ENCODE peak calls at places on chromosomes 13 and 19, in nine cellular contexts. One of them, this sample, is unnamed.

GRCh38 chr19:41265376-41266153 is 1.4 kb downstream of the HNRNPUL1 start:
- DNase-seq in H9: no peak
- DNase-seq in CD8-positive, alpha-beta T cell: no peak
- DNase-seq in HL-60: peak
- DNase-seq in suprapubic skin: no peak
- DNase-seq in tibial artery: peak
- DNase-seq in IMR-90: peak
- DNase-seq in cardiac muscle cell: peak
- DNase-seq in psoas muscle: no peak
- DNase-seq in this sample: no peak

GRCh38 chr13:95115525-95115924 is 185.7 kb downstream of the ABCC4 start:
- DNase-seq in H9: no peak
- DNase-seq in CD8-positive, alpha-beta T cell: no peak
- DNase-seq in HL-60: no peak
- DNase-seq in suprapubic skin: no peak
- DNase-seq in tibial artery: no peak
- DNase-seq in IMR-90: no peak
- DNase-seq in cardiac muscle cell: no peak
- DNase-seq in psoas muscle: no peak
- DNase-seq in this sample: no peak

GRCh38 chr19:34248941-34249340 is 5.4 kb upstream of the GARRE1 start:
- DNase-seq in H9: no peak
- DNase-seq in CD8-positive, alpha-beta T cell: no peak
- DNase-seq in HL-60: no peak
- DNase-seq in suprapubic skin: no peak
- DNase-seq in tibial artery: no peak
- DNase-seq in IMR-90: no peak
- DNase-seq in cardiac muscle cell: no peak
- DNase-seq in psoas muscle: no peak
- DNase-seq in this sample: no peak

GRCh38 chr13:47092202-47092601 is 195.3 kb upstream of the HTR2A start:
- DNase-seq in H9: no peak
- DNase-seq in CD8-positive, alpha-beta T cell: no peak
- DNase-seq in HL-60: no peak
- DNase-seq in suprapubic skin: no peak
- DNase-seq in tibial artery: no peak
- DNase-seq in IMR-90: no peak
- DNase-seq in cardiac muscle cell: no peak
- DNase-seq in psoas muscle: no peak
- DNase-seq in this sample: no peak

GRCh38 chr13:70391678-70392077 is 283.4 kb upstream of the KLHL1 start:
- DNase-seq in H9: no peak
- DNase-seq in CD8-positive, alpha-beta T cell: no peak
- DNase-seq in HL-60: no peak
- DNase-seq in suprapubic skin: no peak
- DNase-seq in tibial artery: no peak
- DNase-seq in IMR-90: no peak
- DNase-seq in cardiac muscle cell: peak
- DNase-seq in psoas muscle: no peak
- DNase-seq in this sample: no peak

GRCh38 chr19:18173572-18174294 is at the start of gene IFI30:
- DNase-seq in H9: peak
- DNase-seq in CD8-positive, alpha-beta T cell: peak
- DNase-seq in HL-60: peak
- DNase-seq in suprapubic skin: peak
- DNase-seq in tibial artery: peak
- DNase-seq in IMR-90: no peak
- DNase-seq in cardiac muscle cell: peak
- DNase-seq in psoas muscle: peak
- DNase-seq in this sample: no peak

GRCh38 chr13:111584101-111584500 is 263.7 kb downstream of the TEX29 start:
- DNase-seq in H9: no peak
- DNase-seq in CD8-positive, alpha-beta T cell: no peak
- DNase-seq in HL-60: no peak
- DNase-seq in suprapubic skin: no peak
- DNase-seq in tibial artery: no peak
- DNase-seq in IMR-90: no peak
- DNase-seq in cardiac muscle cell: no peak
- DNase-seq in psoas muscle: no peak
- DNase-seq in this sample: peak

GRCh38 chr19:14519860-14520407 is 1.7 kb upstream of the DNAJB1 start:
- DNase-seq in H9: no peak
- DNase-seq in CD8-positive, alpha-beta T cell: no peak
- DNase-seq in HL-60: no peak
- DNase-seq in suprapubic skin: no peak
- DNase-seq in tibial artery: no peak
- DNase-seq in IMR-90: peak
- DNase-seq in cardiac muscle cell: no peak
- DNase-seq in psoas muscle: no peak
- DNase-seq in this sample: no peak

GRCh38 chr19:40802300-40803169 is 3.5 kb downstream of the EGLN2 start:
- DNase-seq in H9: no peak
- DNase-seq in CD8-positive, alpha-beta T cell: no peak
- DNase-seq in HL-60: peak
- DNase-seq in suprapubic skin: no peak
- DNase-seq in tibial artery: peak
- DNase-seq in IMR-90: no peak
- DNase-seq in cardiac muscle cell: no peak
- DNase-seq in psoas muscle: peak
- DNase-seq in this sample: no peak

GRCh38 chr13:59103004-59103768 is 1060.5 kb downstream of the DIAPH3 start:
- DNase-seq in H9: no peak
- DNase-seq in CD8-positive, alpha-beta T cell: no peak
- DNase-seq in HL-60: no peak
- DNase-seq in suprapubic skin: no peak
- DNase-seq in tibial artery: no peak
- DNase-seq in IMR-90: peak
- DNase-seq in cardiac muscle cell: no peak
- DNase-seq in psoas muscle: no peak
- DNase-seq in this sample: no peak

GRCh38 chr19:2478324-2478755 is 2.4 kb downstream of the GADD45B start:
- DNase-seq in H9: no peak
- DNase-seq in CD8-positive, alpha-beta T cell: peak
- DNase-seq in HL-60: peak
- DNase-seq in suprapubic skin: peak
- DNase-seq in tibial artery: peak
- DNase-seq in IMR-90: peak
- DNase-seq in cardiac muscle cell: peak
- DNase-seq in psoas muscle: peak
- DNase-seq in this sample: no peak

GRCh38 chr19:27777726-27778125 is 1435.2 kb downstream of the UQCRFS1 start:
- DNase-seq in H9: peak
- DNase-seq in CD8-positive, alpha-beta T cell: no peak
- DNase-seq in HL-60: no peak
- DNase-seq in suprapubic skin: no peak
- DNase-seq in tibial artery: no peak
- DNase-seq in IMR-90: no peak
- DNase-seq in cardiac muscle cell: no peak
- DNase-seq in psoas muscle: no peak
- DNase-seq in this sample: no peak

GRCh38 chr13:20506676-20507075 is 19.0 kb downstream of the CRYL1 start:
- DNase-seq in H9: no peak
- DNase-seq in CD8-positive, alpha-beta T cell: no peak
- DNase-seq in HL-60: no peak
- DNase-seq in suprapubic skin: no peak
- DNase-seq in tibial artery: no peak
- DNase-seq in IMR-90: no peak
- DNase-seq in cardiac muscle cell: no peak
- DNase-seq in psoas muscle: no peak
- DNase-seq in this sample: no peak

GRCh38 chr13:58191754-58192153 is 560.2 kb downstream of the PCDH17 start:
- DNase-seq in H9: no peak
- DNase-seq in CD8-positive, alpha-beta T cell: no peak
- DNase-seq in HL-60: no peak
- DNase-seq in suprapubic skin: no peak
- DNase-seq in tibial artery: no peak
- DNase-seq in IMR-90: no peak
- DNase-seq in cardiac muscle cell: no peak
- DNase-seq in psoas muscle: no peak
- DNase-seq in this sample: no peak

GRCh38 chr13:43908156-43909126 is 28.7 kb downstream of the LACC1 start:
- DNase-seq in H9: no peak
- DNase-seq in CD8-positive, alpha-beta T cell: no peak
- DNase-seq in HL-60: no peak
- DNase-seq in suprapubic skin: no peak
- DNase-seq in tibial artery: no peak
- DNase-seq in IMR-90: peak
- DNase-seq in cardiac muscle cell: peak
- DNase-seq in psoas muscle: no peak
- DNase-seq in this sample: no peak

GRCh38 chr19:17829855-17830566 is 8.7 kb upstream of the INSL3 start:
- DNase-seq in H9: peak
- DNase-seq in CD8-positive, alpha-beta T cell: no peak
- DNase-seq in HL-60: no peak
- DNase-seq in suprapubic skin: peak
- DNase-seq in tibial artery: no peak
- DNase-seq in IMR-90: peak
- DNase-seq in cardiac muscle cell: peak
- DNase-seq in psoas muscle: no peak
- DNase-seq in this sample: no peak

GRCh38 chr19:5156231-5156986 is 184.2 kb downstream of the PTPRS start:
- DNase-seq in H9: peak
- DNase-seq in CD8-positive, alpha-beta T cell: no peak
- DNase-seq in HL-60: no peak
- DNase-seq in suprapubic skin: no peak
- DNase-seq in tibial artery: peak
- DNase-seq in IMR-90: no peak
- DNase-seq in cardiac muscle cell: no peak
- DNase-seq in psoas muscle: no peak
- DNase-seq in this sample: peak

GRCh38 chr19:5155586-5156210 is 184.9 kb downstream of the PTPRS start:
- DNase-seq in H9: no peak
- DNase-seq in CD8-positive, alpha-beta T cell: no peak
- DNase-seq in HL-60: no peak
- DNase-seq in suprapubic skin: no peak
- DNase-seq in tibial artery: no peak
- DNase-seq in IMR-90: no peak
- DNase-seq in cardiac muscle cell: no peak
- DNase-seq in psoas muscle: no peak
- DNase-seq in this sample: peak

GRCh38 chr19:5154129-5154798 is 185.4 kb downstream of the KDM4B start:
- DNase-seq in H9: peak
- DNase-seq in CD8-positive, alpha-beta T cell: no peak
- DNase-seq in HL-60: peak
- DNase-seq in suprapubic skin: no peak
- DNase-seq in tibial artery: peak
- DNase-seq in IMR-90: no peak
- DNase-seq in cardiac muscle cell: peak
- DNase-seq in psoas muscle: no peak
- DNase-seq in this sample: peak

GRCh38 chr19:5154799-5155426 is 185.7 kb downstream of the PTPRS start:
- DNase-seq in H9: no peak
- DNase-seq in CD8-positive, alpha-beta T cell: no peak
- DNase-seq in HL-60: no peak
- DNase-seq in suprapubic skin: no peak
- DNase-seq in tibial artery: peak
- DNase-seq in IMR-90: no peak
- DNase-seq in cardiac muscle cell: no peak
- DNase-seq in psoas muscle: no peak
- DNase-seq in this sample: peak

GRCh38 chr19:5157186-5157585 is 183.4 kb downstream of the PTPRS start:
- DNase-seq in H9: no peak
- DNase-seq in CD8-positive, alpha-beta T cell: no peak
- DNase-seq in HL-60: no peak
- DNase-seq in suprapubic skin: no peak
- DNase-seq in tibial artery: no peak
- DNase-seq in IMR-90: no peak
- DNase-seq in cardiac muscle cell: no peak
- DNase-seq in psoas muscle: no peak
- DNase-seq in this sample: peak
- TF ChIP-seq CTCF in H9: no peak
- TF ChIP-seq CTCF in CD8-positive, alpha-beta T cell: no peak
- TF ChIP-seq CTCF in HL-60: no peak
- TF ChIP-seq CTCF in suprapubic skin: no peak
- TF ChIP-seq CTCF in tibial artery: no peak
- TF ChIP-seq CTCF in IMR-90: no peak
- TF ChIP-seq CTCF in cardiac muscle cell: no peak
- TF ChIP-seq CTCF in psoas muscle: no peak
- TF ChIP-seq CTCF in this sample: no peak

DNA sequence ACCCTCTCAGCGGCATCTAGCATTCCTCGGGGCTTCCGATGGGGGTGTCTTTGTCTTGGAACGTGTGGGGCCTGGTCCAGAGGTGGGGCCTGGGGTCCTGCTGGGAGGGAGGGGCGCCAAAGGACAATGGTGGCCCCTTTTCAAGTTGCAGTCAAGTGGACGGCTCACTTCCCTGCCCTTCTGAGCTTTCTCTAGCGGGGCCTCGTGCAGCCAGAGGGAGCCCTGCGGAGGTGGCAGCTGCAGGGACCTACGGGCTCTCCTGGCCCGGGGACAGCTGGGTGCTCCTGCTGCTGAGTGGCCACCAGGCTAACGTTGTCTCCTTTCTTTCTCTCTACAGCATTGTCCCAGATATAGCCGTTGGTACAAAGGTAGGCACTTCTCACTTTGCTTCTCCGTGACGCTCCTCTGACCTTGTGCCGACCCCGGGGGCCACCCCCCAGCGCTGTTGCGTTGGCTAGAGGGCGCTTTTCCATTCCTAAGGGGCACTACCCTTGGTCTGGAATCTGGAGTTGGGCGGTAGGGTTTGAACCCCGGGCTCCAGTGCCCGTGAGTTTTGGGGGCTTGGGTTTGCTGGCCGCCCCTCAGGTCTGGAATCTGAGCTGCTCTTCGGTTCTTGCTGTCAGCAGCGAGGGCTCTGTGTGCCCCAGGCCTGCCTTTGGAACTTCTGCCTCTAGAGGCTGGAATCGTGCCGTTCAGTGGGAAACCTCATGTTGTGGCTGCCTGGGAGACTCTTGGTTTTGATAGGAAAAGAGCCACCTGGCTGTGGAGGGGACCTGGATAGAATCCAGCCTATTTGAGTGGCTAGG is 2.0 kb downstream of the PTBP1 start:
- DNase-seq in H9: peak
- DNase-seq in CD8-positive, alpha-beta T cell: no peak
- DNase-seq in HL-60: peak
- DNase-seq in suprapubic skin: no peak
- DNase-seq in tibial artery: no peak
- DNase-seq in IMR-90: peak
- DNase-seq in cardiac muscle cell: peak
- DNase-seq in psoas muscle: no peak
- DNase-seq in this sample: no peak
- TF ChIP-seq CTCF in H9: peak
- TF ChIP-seq CTCF in CD8-positive, alpha-beta T cell: no peak
- TF ChIP-seq CTCF in HL-60: no peak
- TF ChIP-seq CTCF in suprapubic skin: no peak
- TF ChIP-seq CTCF in tibial artery: no peak
- TF ChIP-seq CTCF in IMR-90: peak
- TF ChIP-seq CTCF in cardiac muscle cell: peak
- TF ChIP-seq CTCF in psoas muscle: no peak
- TF ChIP-seq CTCF in this sample: peak

GRCh38 chr13:109145631-109146030 is 516.2 kb downstream of the MYO16 start:
- DNase-seq in H9: no peak
- DNase-seq in CD8-positive, alpha-beta T cell: no peak
- DNase-seq in HL-60: peak
- DNase-seq in suprapubic skin: no peak
- DNase-seq in tibial artery: no peak
- DNase-seq in IMR-90: peak
- DNase-seq in cardiac muscle cell: peak
- DNase-seq in psoas muscle: no peak
- DNase-seq in this sample: no peak
- TF ChIP-seq CTCF in H9: peak
- TF ChIP-seq CTCF in CD8-positive, alpha-beta T cell: no peak
- TF ChIP-seq CTCF in HL-60: peak
- TF ChIP-seq CTCF in suprapubic skin: peak
- TF ChIP-seq CTCF in tibial artery: peak
- TF ChIP-seq CTCF in IMR-90: peak
- TF ChIP-seq CTCF in cardiac muscle cell: peak
- TF ChIP-seq CTCF in psoas muscle: peak
- TF ChIP-seq CTCF in this sample: peak

GRCh38 chr19:43779820-43780219 is 953 bp downstream of the KCNN4 start:
- DNase-seq in H9: no peak
- DNase-seq in CD8-positive, alpha-beta T cell: no peak
- DNase-seq in HL-60: peak
- DNase-seq in suprapubic skin: no peak
- DNase-seq in tibial artery: no peak
- DNase-seq in IMR-90: no peak
- DNase-seq in cardiac muscle cell: no peak
- DNase-seq in psoas muscle: no peak
- DNase-seq in this sample: no peak
- TF ChIP-seq CTCF in H9: peak
- TF ChIP-seq CTCF in CD8-positive, alpha-beta T cell: no peak
- TF ChIP-seq CTCF in HL-60: peak
- TF ChIP-seq CTCF in suprapubic skin: no peak
- TF ChIP-seq CTCF in tibial artery: no peak
- TF ChIP-seq CTCF in IMR-90: no peak
- TF ChIP-seq CTCF in cardiac muscle cell: peak
- TF ChIP-seq CTCF in psoas muscle: no peak
- TF ChIP-seq CTCF in this sample: peak